ENCODE peak calls at places on chromosome 22, in nine cellular contexts. Q is ascending aorta; J is stomach; V is CD4-positive, CD25-positive, alpha-beta regulatory T cell; E is IMR-90; W is adrenal gland; Z is GM23248; F is A549; R is neural progenitor cell. G is an unnamed sample.

GRCh38 chr22:39901519-39902146 is 749 bp downstream of the GRAP2 start:
- DNase-seq in Q (no peak), J (no peak), V (no peak), E (no peak), W (no peak), Z (no peak), F (no peak), R (no peak), G (no peak)

GRCh38 chr22:22988150-22988549 is 82.2 kb upstream of the GNAZ start:
- DNase-seq in Q (no peak), J (no peak), V (no peak), E (no peak), W (no peak), Z (no peak), F (no peak), R (no peak), G (no peak)

GRCh38 chr22:20904008-20904979 is 12.9 kb upstream of the CRKL start:
- DNase-seq in Q (no peak), J (no peak), V (no peak), E (peak; percentile 99), W (peak; percentile 51), Z (peak; percentile 99), F (peak; percentile 48), R (no peak), G (peak; percentile 96)

GRCh38 chr22:28018461-28018927 is 99.4 kb upstream of the PITPNB start:
- DNase-seq in Q (no peak), J (peak; percentile 16), V (no peak), E (no peak), W (no peak), Z (no peak), F (no peak), R (no peak), G (no peak)

GRCh38 chr22:38153821-38154562 is 27.6 kb downstream of the PLA2G6 start:
- DNase-seq in Q (no peak), J (no peak), V (no peak), E (no peak), W (no peak), Z (no peak), F (no peak), R (peak; percentile 74), G (no peak)

GRCh38 chr22:49964493-49965290 is 4.1 kb downstream of the PIM3 start:
- DNase-seq in Q (peak; percentile 8), J (peak; percentile 28), V (no peak), E (no peak), W (peak; percentile 32), Z (no peak), F (no peak), R (peak; percentile 1), G (no peak)

GRCh38 chr22:22397875-22398524 is 110.5 kb downstream of the ZNF280B start:
- DNase-seq in Q (no peak), J (no peak), V (no peak), E (no peak), W (no peak), Z (peak; percentile 5), F (no peak), R (no peak), G (no peak)

GRCh38 chr22:29690481-29690880 is 29.3 kb upstream of the CABP7 start:
- DNase-seq in Q (no peak), J (no peak), V (no peak), E (no peak), W (no peak), Z (no peak), F (no peak), R (peak; percentile 58), G (peak; percentile 33)

GRCh38 chr22:31346733-31347250 is 646 bp upstream of the PATZ1 start:
- DNase-seq in Q (no peak), J (peak; percentile 63), V (peak; percentile 35), E (peak; percentile 33), W (peak; percentile 53), Z (peak; percentile 70), F (peak; percentile 42), R (peak; percentile 81), G (peak; percentile 58)

GRCh38 chr22:30206964-30207363 is 39.6 kb downstream of the LIF start:
- DNase-seq in Q (no peak), J (peak; percentile 35), V (no peak), E (peak; percentile 99), W (no peak), Z (peak; percentile 99), F (peak; percentile 80), R (peak; percentile 76), G (peak; percentile 88)

GRCh38 chr22:32444068-32444467 is 20.2 kb downstream of the BPIFC start:
- DNase-seq in Q (no peak), J (no peak), V (no peak), E (no peak), W (no peak), Z (no peak), F (peak; percentile 13), R (peak; percentile 45), G (no peak)

DNA sequence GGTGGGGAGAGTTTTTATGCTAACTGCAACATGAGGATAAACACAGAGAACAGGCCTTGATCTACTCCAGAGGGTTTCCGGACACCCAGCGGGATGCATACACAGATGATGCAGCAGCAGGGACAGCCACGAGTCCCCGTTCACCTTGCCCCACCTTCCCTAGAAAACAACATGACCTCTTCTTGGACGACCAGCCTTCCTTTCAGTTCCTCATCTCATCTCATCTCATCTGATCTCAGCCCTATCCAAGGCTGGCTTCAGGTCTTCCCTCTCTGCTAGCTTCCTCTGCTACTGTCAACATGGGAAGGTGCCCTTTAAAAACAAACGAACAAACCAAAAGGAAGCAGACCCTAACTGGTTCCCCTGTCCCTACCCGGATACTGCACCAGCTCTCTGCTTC is 1356.2 kb downstream of the TBC1D22A start:
- DNase-seq in Q (no peak), J (no peak), V (no peak), E (no peak), W (no peak), Z (no peak), F (no peak), R (no peak), G (no peak)
- H3K9me3 ChIP-seq in Q (peaks cover 7% of the 10 kb centered on the region), J (no peaks in the 10 kb centered on the region), V (no peaks in the 10 kb centered on the region), E (peaks cover 49% of the 10 kb centered on the region), W (no peaks in the 10 kb centered on the region), Z (no peaks in the 10 kb centered on the region), F (no peaks in the 10 kb centered on the region), R (no peaks in the 10 kb centered on the region), G (no peaks in the 10 kb centered on the region)

DNA sequence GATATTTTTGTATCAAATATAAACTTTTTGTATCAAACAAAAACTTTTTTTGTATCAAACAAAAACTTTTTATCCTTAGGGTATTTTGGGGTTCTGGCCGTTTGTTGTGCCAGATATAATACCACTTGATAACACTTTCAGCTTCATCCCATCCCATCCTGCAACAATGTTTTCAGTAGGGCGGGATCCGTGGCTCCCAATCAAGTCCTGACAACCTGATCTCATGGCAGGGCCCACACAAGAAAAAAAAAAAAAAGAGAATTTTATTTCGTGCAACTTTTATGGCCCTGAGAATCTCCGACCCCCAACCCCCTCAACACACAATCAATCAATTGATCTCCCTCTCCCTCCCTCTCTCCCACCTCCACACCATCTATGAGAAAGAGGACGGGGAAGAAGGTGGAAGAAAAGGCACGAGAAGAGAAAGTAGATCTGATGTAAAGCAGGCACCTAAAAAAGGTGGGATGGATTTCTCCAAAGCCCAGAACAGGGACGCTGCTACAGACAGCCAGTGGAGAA is 4749.6 kb upstream of the OR11H1 start:
- DNase-seq in Q (no peak), J (no peak), V (no peak), E (no peak), W (no peak), Z (no peak), F (no peak), R (no peak), G (no peak)
- H3K9me3 ChIP-seq in Q (peaks cover 14% of the 10 kb centered on the region), J (peaks cover 51% of the 10 kb centered on the region), V (peaks cover 59% of the 10 kb centered on the region), E (peaks cover 38% of the 10 kb centered on the region), W (no peaks in the 10 kb centered on the region), Z (no peaks in the 10 kb centered on the region), F (peaks cover 33% of the 10 kb centered on the region), R (peaks cover 49% of the 10 kb centered on the region), G (peaks cover 1% of the 10 kb centered on the region)

GRCh38 chr22:47808886-47809620 is 1046.6 kb downstream of the TBC1D22A start:
- DNase-seq in Q (no peak), J (no peak), V (no peak), E (no peak), W (no peak), Z (no peak), F (no peak), R (no peak), G (no peak)
- H3K9me3 ChIP-seq in Q (no peaks in the 10 kb centered on the region), J (peaks cover 10% of the 10 kb centered on the region), V (no peaks in the 10 kb centered on the region), E (peaks cover 55% of the 10 kb centered on the region), W (no peaks in the 10 kb centered on the region), Z (no peaks in the 10 kb centered on the region), F (no peaks in the 10 kb centered on the region), R (no peaks in the 10 kb centered on the region), G (no peaks in the 10 kb centered on the region)

GRCh38 chr22:48240935-48241230 is 1478.4 kb downstream of the TBC1D22A start:
- DNase-seq in Q (no peak), J (peak; percentile 16), V (no peak), E (no peak), W (no peak), Z (no peak), F (no peak), R (no peak), G (no peak)

GRCh38 chr22:48239461-48240164 is 1477.2 kb downstream of the TBC1D22A start:
- DNase-seq in Q (no peak), J (peak; percentile 21), V (no peak), E (no peak), W (no peak), Z (no peak), F (no peak), R (peak; percentile 92), G (no peak)

GRCh38 chr22:48240165-48240934 is 1477.9 kb downstream of the TBC1D22A start:
- DNase-seq in Q (no peak), J (peak; percentile 1), V (no peak), E (no peak), W (no peak), Z (no peak), F (no peak), R (peak; percentile 88), G (no peak)

GRCh38 chr22:48242461-48242864 is 1480.0 kb downstream of the TBC1D22A start:
- DNase-seq in Q (no peak), J (peak; percentile 2), V (no peak), E (no peak), W (no peak), Z (no peak), F (no peak), R (no peak), G (no peak)

DNA sequence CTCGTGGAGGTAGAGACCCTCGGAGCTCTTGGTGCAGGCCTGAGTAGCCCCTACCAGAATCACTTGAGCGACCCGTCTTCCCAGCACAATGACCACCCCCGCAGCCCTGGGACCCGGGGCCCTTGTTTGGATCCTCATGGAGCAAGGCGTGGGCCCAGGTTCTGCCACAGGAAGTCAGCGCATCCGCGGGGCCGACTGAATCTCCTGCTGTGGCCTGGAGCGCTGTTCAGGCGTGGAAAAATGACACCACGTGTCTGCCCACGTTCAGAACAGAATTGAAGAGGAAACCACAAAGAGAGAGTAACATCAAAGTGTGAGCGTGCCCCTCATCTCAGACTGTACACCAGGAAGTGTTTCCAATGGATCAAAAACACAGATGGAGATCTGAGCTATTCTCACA is 1479.2 kb downstream of the TBC1D22A start:
- DNase-seq in Q (no peak), J (peak; percentile 23), V (no peak), E (no peak), W (no peak), Z (no peak), F (no peak), R (no peak), G (no peak)
- H3K9me3 ChIP-seq in Q (no peaks in the 10 kb centered on the region), J (no peaks in the 10 kb centered on the region), V (no peaks in the 10 kb centered on the region), E (peaks cover 69% of the 10 kb centered on the region), W (no peaks in the 10 kb centered on the region), Z (no peaks in the 10 kb centered on the region), F (no peaks in the 10 kb centered on the region), R (no peaks in the 10 kb centered on the region), G (no peaks in the 10 kb centered on the region)

DNA sequence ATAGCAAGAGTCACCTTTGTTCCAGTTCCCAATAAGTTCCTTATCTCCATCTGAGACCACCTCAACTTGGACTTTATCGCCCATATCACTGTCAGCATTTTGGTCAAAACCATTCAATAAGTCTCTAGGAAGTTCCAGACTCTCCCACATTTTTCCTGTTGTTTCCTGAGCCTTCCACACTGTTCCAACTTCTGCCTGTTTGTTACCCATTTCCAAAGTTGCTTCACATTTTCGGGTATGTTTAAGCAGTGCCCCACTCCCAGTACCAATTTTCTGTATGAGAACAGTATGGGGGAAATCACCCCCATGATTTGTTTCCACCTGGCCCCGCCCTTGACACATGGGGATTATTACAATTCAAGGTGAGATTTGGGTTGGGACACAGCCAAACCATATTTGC is 26.7 kb downstream of the BCL2L13 start:
- DNase-seq in Q (no peak), J (no peak), V (no peak), E (no peak), W (no peak), Z (no peak), F (no peak), R (no peak), G (no peak)
- H3K9me3 ChIP-seq in Q (no peaks in the 10 kb centered on the region), J (no peaks in the 10 kb centered on the region), V (peaks cover 9% of the 10 kb centered on the region), E (no peaks in the 10 kb centered on the region), W (no peaks in the 10 kb centered on the region), Z (no peaks in the 10 kb centered on the region), F (no peaks in the 10 kb centered on the region), R (peaks cover 3% of the 10 kb centered on the region), G (no peaks in the 10 kb centered on the region)

G was measured in fibroblast of lung.